ENCODE peak calls at places on chromosome 3, in six cellular contexts. One of them, this sample, is unnamed.

GRCh38 chr3:12294885-12295580 is 6.2 kb downstream of the PPARG start:
- DNase-seq in ovary: no peak
- DNase-seq in kidney: no peak
- DNase-seq in fibroblast of lung: peak; percentile 87
- DNase-seq in HCT116: peak; percentile 15
- DNase-seq in SK-N-MC: no peak
- DNase-seq in this sample: no peak

GRCh38 chr3:73028803-73029202 is 32.2 kb downstream of the PPP4R2 start:
- DNase-seq in ovary: no peak
- DNase-seq in SK-N-MC: no peak
- DNase-seq in kidney: no peak
- DNase-seq in fibroblast of lung: no peak
- DNase-seq in HCT116: no peak
- DNase-seq in this sample: no peak

GRCh38 chr3:43770426-43771103 is 79.8 kb downstream of the ABHD5 start:
- DNase-seq in kidney: peak; percentile 76
- DNase-seq in HCT116: no peak
- DNase-seq in ovary: peak; percentile 56
- DNase-seq in SK-N-MC: no peak
- DNase-seq in fibroblast of lung: peak; percentile 52
- DNase-seq in this sample: peak; percentile 57

GRCh38 chr3:13539285-13539625 is 9.7 kb upstream of the FBLN2 start:
- DNase-seq in fibroblast of lung: peak; percentile 83
- DNase-seq in kidney: peak; percentile 37
- DNase-seq in SK-N-MC: no peak
- DNase-seq in ovary: no peak
- DNase-seq in HCT116: no peak
- DNase-seq in this sample: no peak

GRCh38 chr3:136955813-136956212 is 2.0 kb upstream of the IL20RB start:
- DNase-seq in fibroblast of lung: peak; percentile 94
- DNase-seq in kidney: no peak
- DNase-seq in ovary: no peak
- DNase-seq in SK-N-MC: no peak
- DNase-seq in HCT116: peak; percentile 77
- DNase-seq in this sample: peak; percentile 69

GRCh38 chr3:82030932-82031331 is 269.5 kb upstream of the GBE1 start:
- DNase-seq in HCT116: no peak
- DNase-seq in SK-N-MC: no peak
- DNase-seq in fibroblast of lung: no peak
- DNase-seq in ovary: no peak
- DNase-seq in kidney: no peak
- DNase-seq in this sample: no peak

GRCh38 chr3:9123849-9124248 is 125.6 kb downstream of the SRGAP3 start:
- DNase-seq in HCT116: no peak
- DNase-seq in ovary: no peak
- DNase-seq in fibroblast of lung: no peak
- DNase-seq in SK-N-MC: no peak
- DNase-seq in kidney: no peak
- DNase-seq in this sample: no peak

GRCh38 chr3:146187334-146187950 is 26.5 kb upstream of the PLOD2 start:
- DNase-seq in kidney: no peak
- DNase-seq in ovary: peak; percentile 34
- DNase-seq in SK-N-MC: no peak
- DNase-seq in fibroblast of lung: peak; percentile 32
- DNase-seq in HCT116: peak; percentile 29
- DNase-seq in this sample: peak; percentile 35

GRCh38 chr3:113271594-113272368 is 60.4 kb downstream of the BOC start:
- DNase-seq in ovary: no peak
- DNase-seq in fibroblast of lung: no peak
- DNase-seq in kidney: no peak
- DNase-seq in HCT116: no peak
- DNase-seq in SK-N-MC: no peak
- DNase-seq in this sample: no peak

GRCh38 chr3:14174483-14174882 is 3.9 kb downstream of the XPC start:
- DNase-seq in HCT116: no peak
- DNase-seq in SK-N-MC: no peak
- DNase-seq in ovary: no peak
- DNase-seq in kidney: no peak
- DNase-seq in fibroblast of lung: peak; percentile 15
- DNase-seq in this sample: no peak

GRCh38 chr3:127820221-127820870 is 2.0 kb downstream of the MGLL start:
- DNase-seq in ovary: no peak
- DNase-seq in kidney: peak; percentile 88
- DNase-seq in fibroblast of lung: peak; percentile 6
- DNase-seq in SK-N-MC: peak; percentile 37
- DNase-seq in HCT116: no peak
- DNase-seq in this sample: no peak

GRCh38 chr3:137084579-137084978 is 126.8 kb downstream of the IL20RB start:
- DNase-seq in kidney: no peak
- DNase-seq in fibroblast of lung: no peak
- DNase-seq in HCT116: no peak
- DNase-seq in SK-N-MC: no peak
- DNase-seq in ovary: no peak
- DNase-seq in this sample: no peak

GRCh38 chr3:186152889-186153292 is 44.0 kb upstream of the ETV5 start:
- DNase-seq in ovary: no peak
- DNase-seq in SK-N-MC: no peak
- DNase-seq in kidney: no peak
- DNase-seq in HCT116: no peak
- DNase-seq in fibroblast of lung: no peak
- DNase-seq in this sample: no peak

GRCh38 chr3:39762537-39762936 is 46.9 kb upstream of the MYRIP start:
- DNase-seq in kidney: no peak
- DNase-seq in ovary: no peak
- DNase-seq in SK-N-MC: no peak
- DNase-seq in HCT116: no peak
- DNase-seq in fibroblast of lung: no peak
- DNase-seq in this sample: no peak

GRCh38 chr3:123163146-123163545 is 38.6 kb upstream of the SEC22A start:
- DNase-seq in fibroblast of lung: no peak
- DNase-seq in kidney: no peak
- DNase-seq in HCT116: no peak
- DNase-seq in SK-N-MC: no peak
- DNase-seq in ovary: no peak
- DNase-seq in this sample: no peak
- H3K36me3 ChIP-seq in fibroblast of lung: peaks cover 11% of the 10 kb centered on the region
- H3K36me3 ChIP-seq in kidney: peaks cover 30% of the 10 kb centered on the region
- H3K36me3 ChIP-seq in HCT116: peaks cover 13% of the 10 kb centered on the region
- H3K36me3 ChIP-seq in SK-N-MC: peaks cover 97% of the 10 kb centered on the region
- H3K36me3 ChIP-seq in ovary: no peaks in the 10 kb centered on the region
- H3K36me3 ChIP-seq in this sample: no peaks in the 10 kb centered on the region

DNA sequence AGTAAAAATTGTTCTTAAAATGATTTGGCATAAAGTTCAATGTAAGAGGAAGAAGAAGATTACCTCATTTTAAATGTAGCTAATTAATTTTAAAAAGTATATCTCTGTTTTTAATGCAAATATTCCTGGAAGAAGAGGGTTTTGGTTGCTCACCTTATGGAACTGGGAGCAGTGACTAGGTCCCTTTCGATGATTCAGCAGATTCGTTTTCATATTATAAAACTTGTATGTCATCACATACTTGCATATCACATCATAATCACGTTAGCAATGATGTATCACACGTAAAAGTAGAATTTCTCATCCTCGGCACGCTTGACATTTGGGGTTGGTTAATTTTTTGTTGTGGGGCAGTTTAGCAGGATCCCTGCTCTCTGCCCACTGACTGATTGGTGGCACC is 47.6 kb downstream of the GPR160 start:
- DNase-seq in fibroblast of lung: no peak
- DNase-seq in kidney: no peak
- DNase-seq in HCT116: no peak
- DNase-seq in ovary: no peak
- DNase-seq in SK-N-MC: no peak
- DNase-seq in this sample: no peak
- H3K36me3 ChIP-seq in fibroblast of lung: no peaks in the 10 kb centered on the region
- H3K36me3 ChIP-seq in kidney: peaks cover 4% of the 10 kb centered on the region
- H3K36me3 ChIP-seq in HCT116: no peaks in the 10 kb centered on the region
- H3K36me3 ChIP-seq in ovary: no peaks in the 10 kb centered on the region
- H3K36me3 ChIP-seq in SK-N-MC: peaks cover 55% of the 10 kb centered on the region
- H3K36me3 ChIP-seq in this sample: no peaks in the 10 kb centered on the region

GRCh38 chr3:101848326-101848725 is 988 bp upstream of the NFKBIZ start:
- DNase-seq in ovary: no peak
- DNase-seq in SK-N-MC: no peak
- DNase-seq in HCT116: no peak
- DNase-seq in fibroblast of lung: no peak
- DNase-seq in kidney: no peak
- DNase-seq in this sample: peak; percentile 54

GRCh38 chr3:101842935-101843330 is 6.4 kb upstream of the NFKBIZ start:
- DNase-seq in kidney: no peak
- DNase-seq in SK-N-MC: no peak
- DNase-seq in HCT116: no peak
- DNase-seq in ovary: no peak
- DNase-seq in fibroblast of lung: no peak
- DNase-seq in this sample: no peak

GRCh38 chr3:101846709-101847108 is 2.6 kb upstream of the NFKBIZ start:
- DNase-seq in SK-N-MC: no peak
- DNase-seq in HCT116: no peak
- DNase-seq in kidney: no peak
- DNase-seq in fibroblast of lung: no peak
- DNase-seq in ovary: no peak
- DNase-seq in this sample: no peak

GRCh38 chr3:101847328-101847727 is 2.0 kb upstream of the NFKBIZ start:
- DNase-seq in ovary: no peak
- DNase-seq in fibroblast of lung: no peak
- DNase-seq in kidney: no peak
- DNase-seq in HCT116: no peak
- DNase-seq in SK-N-MC: no peak
- DNase-seq in this sample: no peak

GRCh38 chr3:101845405-101845804 is 3.9 kb upstream of the NFKBIZ start:
- DNase-seq in fibroblast of lung: no peak
- DNase-seq in kidney: no peak
- DNase-seq in SK-N-MC: no peak
- DNase-seq in ovary: no peak
- DNase-seq in HCT116: no peak
- DNase-seq in this sample: no peak
- H3K36me3 ChIP-seq in fibroblast of lung: no peaks in the 10 kb centered on the region
- H3K36me3 ChIP-seq in kidney: no peaks in the 10 kb centered on the region
- H3K36me3 ChIP-seq in SK-N-MC: no peaks in the 10 kb centered on the region
- H3K36me3 ChIP-seq in ovary: no peaks in the 10 kb centered on the region
- H3K36me3 ChIP-seq in HCT116: no peaks in the 10 kb centered on the region
- H3K36me3 ChIP-seq in this sample: no peaks in the 10 kb centered on the region

DNA sequence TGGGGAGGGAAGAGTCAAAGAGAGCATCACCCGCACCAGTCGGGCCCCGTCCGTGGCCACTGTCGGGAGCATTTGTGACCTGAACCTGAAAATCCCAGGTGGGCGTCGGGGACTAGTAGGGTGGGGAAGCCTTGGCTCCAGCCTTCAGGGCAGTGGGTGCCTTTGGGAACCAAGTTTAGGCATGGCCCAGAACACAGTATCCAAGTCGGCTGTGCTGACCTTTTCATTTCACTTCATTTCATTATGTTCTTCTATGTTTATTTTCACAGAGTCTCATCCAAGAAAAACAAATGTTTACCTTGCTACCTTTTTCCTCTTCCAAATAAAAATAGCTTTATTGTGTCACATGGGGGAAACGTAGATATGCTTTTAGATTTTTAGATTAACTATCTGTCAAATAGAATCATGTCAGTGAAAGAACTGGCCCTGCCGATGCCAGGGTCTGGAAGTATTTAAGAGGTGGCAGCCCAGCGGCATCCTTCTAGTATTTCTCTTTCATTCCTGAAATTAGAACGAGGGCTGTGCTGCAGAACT is 60.6 kb downstream of the DNASE1L3 start:
- DNase-seq in fibroblast of lung: no peak
- DNase-seq in HCT116: no peak
- DNase-seq in SK-N-MC: no peak
- DNase-seq in ovary: no peak
- DNase-seq in kidney: no peak
- DNase-seq in this sample: no peak
- H3K36me3 ChIP-seq in fibroblast of lung: peaks cover 25% of the 10 kb centered on the region
- H3K36me3 ChIP-seq in HCT116: peaks cover 26% of the 10 kb centered on the region
- H3K36me3 ChIP-seq in SK-N-MC: peaks cover 4% of the 10 kb centered on the region
- H3K36me3 ChIP-seq in ovary: no peaks in the 10 kb centered on the region
- H3K36me3 ChIP-seq in kidney: peaks cover 84% of the 10 kb centered on the region
- H3K36me3 ChIP-seq in this sample: peaks cover 56% of the 10 kb centered on the region

This sample was measured in colonic mucosa.